ENCODE peak calls at places on chromosomes 6 and 20, in five cellular contexts. One of them, this sample, is unnamed.
A peak's percentile ranks its signal among the peaks of the same experiment; 100 is the strongest.

GRCh38 chr6:52019092-52019491 is 68.3 kb downstream of the PKHD1 start:
- DNase-seq in H1: no peak
- DNase-seq in SK-N-SH: no peak
- DNase-seq in K562: no peak
- DNase-seq in GM12878: no peak
- DNase-seq in this sample: no peak

GRCh38 chr20:5749512-5750490 is at the start of gene SHLD1:
- DNase-seq in H1: peak; percentile 73
- DNase-seq in SK-N-SH: peak; percentile 82
- DNase-seq in K562: peak; percentile 72
- DNase-seq in GM12878: peak; percentile 61
- DNase-seq in this sample: peak; percentile 65

GRCh38 chr20:45987108-45987780 is 15.2 kb upstream of the ZNF335 start:
- DNase-seq in H1: peak; percentile 95
- DNase-seq in SK-N-SH: peak; percentile 91
- DNase-seq in K562: peak; percentile 90
- DNase-seq in GM12878: no peak
- DNase-seq in this sample: peak; percentile 77

GRCh38 chr6:103672169-103672568 is 1187.5 kb downstream of the HACE1 start:
- DNase-seq in H1: no peak
- DNase-seq in SK-N-SH: no peak
- DNase-seq in K562: no peak
- DNase-seq in GM12878: no peak
- DNase-seq in this sample: no peak

GRCh38 chr6:160306284-160306683 is 41.9 kb upstream of the SLC22A3 start:
- DNase-seq in H1: no peak
- DNase-seq in SK-N-SH: no peak
- DNase-seq in K562: no peak
- DNase-seq in GM12878: no peak
- DNase-seq in this sample: no peak

GRCh38 chr20:44398303-44398702 is 42.8 kb downstream of the HNF4A start:
- DNase-seq in H1: no peak
- DNase-seq in SK-N-SH: no peak
- DNase-seq in K562: no peak
- DNase-seq in GM12878: no peak
- DNase-seq in this sample: no peak

GRCh38 chr6:139037490-139037889 is 8.9 kb downstream of the ABRACL start:
- DNase-seq in H1: no peak
- DNase-seq in SK-N-SH: no peak
- DNase-seq in K562: no peak
- DNase-seq in GM12878: no peak
- DNase-seq in this sample: no peak

GRCh38 chr6:124881898-124882579 is 80.2 kb upstream of the RNF217 start:
- DNase-seq in H1: no peak
- DNase-seq in SK-N-SH: no peak
- DNase-seq in K562: no peak
- DNase-seq in GM12878: no peak
- DNase-seq in this sample: no peak

GRCh38 chr6:148272084-148272483 is 70.6 kb upstream of the SASH1 start:
- DNase-seq in H1: no peak
- DNase-seq in SK-N-SH: no peak
- DNase-seq in K562: no peak
- DNase-seq in GM12878: no peak
- DNase-seq in this sample: no peak

GRCh38 chr6:153944197-153944596 is 94.8 kb upstream of the OPRM1 start:
- DNase-seq in H1: no peak
- DNase-seq in SK-N-SH: no peak
- DNase-seq in K562: no peak
- DNase-seq in GM12878: no peak
- DNase-seq in this sample: no peak

GRCh38 chr6:33313709-33314514 is at the start of gene TAPBP:
- DNase-seq in H1: peak; percentile 74
- DNase-seq in SK-N-SH: peak; percentile 75
- DNase-seq in K562: peak; percentile 60
- DNase-seq in GM12878: no peak
- DNase-seq in this sample: peak; percentile 77

GRCh38 chr6:153312633-153313032 is 181.6 kb upstream of the RGS17 start:
- DNase-seq in H1: peak; percentile 48
- DNase-seq in SK-N-SH: peak; percentile 75
- DNase-seq in K562: no peak
- DNase-seq in GM12878: no peak
- DNase-seq in this sample: no peak

GRCh38 chr6:11297376-11297729 is 64.9 kb upstream of the NEDD9 start:
- DNase-seq in H1: no peak
- DNase-seq in SK-N-SH: no peak
- DNase-seq in K562: no peak
- DNase-seq in GM12878: no peak
- DNase-seq in this sample: no peak

GRCh38 chr6:170052991-170053821 is 237.7 kb downstream of the DLL1 start:
- DNase-seq in H1: no peak
- DNase-seq in SK-N-SH: no peak
- DNase-seq in K562: no peak
- DNase-seq in GM12878: no peak
- DNase-seq in this sample: no peak

GRCh38 chr6:91566467-91566866 is 979.6 kb upstream of the MAP3K7 start:
- DNase-seq in H1: no peak
- DNase-seq in SK-N-SH: no peak
- DNase-seq in K562: no peak
- DNase-seq in GM12878: no peak
- DNase-seq in this sample: no peak

GRCh38 chr6:26158581-26159416 is 71.6 kb downstream of the HFE start:
- DNase-seq in H1: no peak
- DNase-seq in SK-N-SH: no peak
- DNase-seq in K562: peak; percentile 38
- DNase-seq in GM12878: peak; percentile 53
- DNase-seq in this sample: no peak

GRCh38 chr20:4573564-4574355 is 147.9 kb upstream of the PRND start:
- DNase-seq in H1: no peak
- DNase-seq in SK-N-SH: no peak
- DNase-seq in K562: no peak
- DNase-seq in GM12878: no peak
- DNase-seq in this sample: no peak

GRCh38 chr6:27138837-27139752 is 108.4 kb upstream of the PRSS16 start:
- DNase-seq in H1: peak; percentile 92
- DNase-seq in SK-N-SH: peak; percentile 77
- DNase-seq in K562: peak; percentile 56
- DNase-seq in GM12878: peak; percentile 95
- DNase-seq in this sample: no peak

GRCh38 chr6:170285482-170285881 is 5.4 kb downstream of the DLL1 start:
- DNase-seq in H1: no peak
- DNase-seq in SK-N-SH: no peak
- DNase-seq in K562: no peak
- DNase-seq in GM12878: no peak
- DNase-seq in this sample: no peak

DNA sequence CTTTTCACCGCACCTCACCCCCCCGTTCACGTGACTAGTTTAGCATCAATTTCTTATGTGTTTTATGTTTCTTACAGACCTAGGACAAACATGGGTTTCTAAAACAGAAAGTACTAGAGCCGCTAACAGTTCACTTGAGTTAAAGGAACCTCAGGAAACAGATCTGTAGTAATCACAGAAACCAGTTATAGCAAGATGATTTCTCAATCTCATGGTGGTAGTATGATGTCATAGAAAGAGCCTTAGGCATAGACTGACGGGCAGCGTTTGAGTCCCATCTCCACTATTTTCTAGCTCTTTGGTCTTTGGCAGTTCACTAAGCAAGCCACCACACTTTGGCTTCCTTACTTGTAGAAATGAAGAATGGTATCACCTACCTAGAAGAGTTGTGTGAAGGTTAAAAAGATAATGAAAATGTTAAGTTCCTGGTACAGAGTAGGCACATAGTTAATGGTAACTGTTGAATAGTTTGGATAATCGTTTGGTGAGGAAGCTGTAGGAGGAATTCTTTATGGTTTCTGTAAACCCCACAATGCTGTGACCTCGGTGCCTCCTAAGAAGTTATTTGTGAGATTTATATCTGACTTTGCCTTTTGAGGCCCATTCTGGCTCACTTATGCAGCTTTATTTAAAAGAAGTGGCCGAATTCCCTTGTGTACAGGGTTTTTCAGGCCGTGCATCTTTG is 21.3 kb downstream of the CTNNBL1 start:
- DNase-seq in H1: no peak
- DNase-seq in SK-N-SH: no peak
- DNase-seq in K562: no peak
- DNase-seq in GM12878: no peak
- DNase-seq in this sample: no peak
- TF ChIP-seq TAF1 in H1: no peak
- TF ChIP-seq TAF1 in SK-N-SH: no peak
- TF ChIP-seq TAF1 in K562: no peak
- TF ChIP-seq TAF1 in GM12878: no peak
- TF ChIP-seq TAF1 in this sample: no peak

GRCh38 chr6:90169328-90169886 is 127.2 kb downstream of the BACH2 start:
- DNase-seq in H1: no peak
- DNase-seq in SK-N-SH: no peak
- DNase-seq in K562: no peak
- DNase-seq in GM12878: no peak
- DNase-seq in this sample: no peak
- TF ChIP-seq TAF1 in H1: no peak
- TF ChIP-seq TAF1 in SK-N-SH: no peak
- TF ChIP-seq TAF1 in K562: no peak
- TF ChIP-seq TAF1 in GM12878: no peak
- TF ChIP-seq TAF1 in this sample: no peak

DNA sequence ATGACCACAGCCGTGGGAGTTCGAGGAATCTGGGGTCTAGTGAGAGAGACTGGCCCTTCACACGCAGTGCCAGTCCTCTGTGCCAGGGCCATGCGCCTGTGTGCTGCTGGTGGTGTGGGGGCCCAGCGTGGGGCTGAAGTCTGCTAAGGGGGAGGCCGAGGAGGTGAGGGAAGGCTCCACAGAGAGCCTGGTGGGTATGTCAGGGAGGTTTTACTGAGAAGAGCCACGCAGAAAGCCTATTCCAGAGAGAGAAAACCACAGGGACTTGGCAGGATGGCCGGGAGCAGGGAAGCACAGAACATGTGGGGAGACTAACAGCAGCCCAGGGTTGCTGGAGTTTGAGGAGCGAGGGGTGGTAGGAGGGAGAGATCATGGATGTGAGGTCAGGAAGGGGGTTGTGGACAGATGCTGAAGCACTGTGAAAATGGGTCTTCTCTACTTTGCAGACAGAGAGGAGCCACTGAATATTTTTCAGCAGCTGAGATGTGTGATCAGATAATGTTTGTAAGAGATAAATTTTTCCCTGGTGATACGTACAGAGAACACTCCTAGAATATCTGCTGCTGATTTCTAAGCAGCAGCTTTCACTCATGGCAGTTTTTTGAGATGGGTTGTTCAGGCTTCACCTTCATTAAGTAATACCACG is 35.4 kb downstream of the DUSP22 start:
- DNase-seq in H1: no peak
- DNase-seq in SK-N-SH: peak; percentile 52
- DNase-seq in K562: no peak
- DNase-seq in GM12878: no peak
- DNase-seq in this sample: no peak
- TF ChIP-seq TAF1 in H1: no peak
- TF ChIP-seq TAF1 in SK-N-SH: no peak
- TF ChIP-seq TAF1 in K562: no peak
- TF ChIP-seq TAF1 in GM12878: no peak
- TF ChIP-seq TAF1 in this sample: no peak

DNA sequence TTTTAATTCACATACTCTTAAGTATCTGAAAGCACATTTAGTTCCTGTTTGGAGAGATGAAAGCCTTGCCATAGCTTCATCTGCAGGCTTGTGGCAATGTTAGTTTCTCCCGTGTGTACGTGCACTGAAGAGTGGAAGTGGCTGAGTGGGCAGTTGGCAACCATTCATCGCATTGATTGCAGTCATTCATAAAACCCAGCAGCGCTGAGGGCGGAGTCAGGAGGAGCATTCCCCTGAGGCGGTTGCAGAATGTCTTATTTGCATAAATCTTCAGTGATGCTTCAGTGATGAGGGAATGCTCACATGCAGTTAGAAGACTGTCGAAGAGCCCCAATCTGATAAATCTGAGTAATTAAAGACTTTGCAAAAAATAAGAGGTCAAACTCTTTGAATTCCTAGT is 79.1 kb downstream of the RIMS1 start:
- DNase-seq in H1: no peak
- DNase-seq in SK-N-SH: no peak
- DNase-seq in K562: no peak
- DNase-seq in GM12878: no peak
- DNase-seq in this sample: no peak
- TF ChIP-seq TAF1 in H1: no peak
- TF ChIP-seq TAF1 in SK-N-SH: no peak
- TF ChIP-seq TAF1 in K562: no peak
- TF ChIP-seq TAF1 in GM12878: no peak
- TF ChIP-seq TAF1 in this sample: no peak

This sample was measured in GM12892.